ENCODE peak calls at places on chromosome 12, in ten cellular contexts. One of them, this sample, is unnamed.

GRCh38 chr12:49304161-49304560 is 9.2 kb downstream of the PRPH start:
- DNase-seq in WTC11: no peak
- DNase-seq in esophagus muscularis mucosa: no peak
- DNase-seq in BE2C: peak
- DNase-seq in A549: no peak
- DNase-seq in esophagus squamous epithelium: no peak
- DNase-seq in tibial artery: no peak
- DNase-seq in mucosa of descending colon: no peak
- DNase-seq in GM13977: no peak
- DNase-seq in CD14-positive monocyte: no peak
- DNase-seq in this sample: no peak

GRCh38 chr12:851343-851742 is 98.2 kb downstream of the RAD52 start:
- DNase-seq in esophagus muscularis mucosa: no peak
- DNase-seq in BE2C: no peak
- DNase-seq in GM13977: no peak
- DNase-seq in mucosa of descending colon: no peak
- DNase-seq in A549: no peak
- DNase-seq in CD14-positive monocyte: no peak
- DNase-seq in esophagus squamous epithelium: no peak
- DNase-seq in WTC11: no peak
- DNase-seq in tibial artery: no peak
- DNase-seq in this sample: no peak

GRCh38 chr12:81530352-81530751 is 228.8 kb downstream of the PPFIA2 start:
- DNase-seq in BE2C: no peak
- DNase-seq in esophagus squamous epithelium: no peak
- DNase-seq in GM13977: no peak
- DNase-seq in A549: no peak
- DNase-seq in tibial artery: no peak
- DNase-seq in mucosa of descending colon: no peak
- DNase-seq in CD14-positive monocyte: no peak
- DNase-seq in esophagus muscularis mucosa: no peak
- DNase-seq in WTC11: no peak
- DNase-seq in this sample: no peak

GRCh38 chr12:115577401-115577800 is 700.1 kb downstream of the MED13L start:
- DNase-seq in mucosa of descending colon: no peak
- DNase-seq in esophagus squamous epithelium: no peak
- DNase-seq in A549: no peak
- DNase-seq in esophagus muscularis mucosa: no peak
- DNase-seq in BE2C: no peak
- DNase-seq in CD14-positive monocyte: no peak
- DNase-seq in tibial artery: no peak
- DNase-seq in GM13977: no peak
- DNase-seq in WTC11: no peak
- DNase-seq in this sample: no peak

GRCh38 chr12:70982286-70982685 is 61.7 kb upstream of the PTPRR start:
- DNase-seq in esophagus muscularis mucosa: no peak
- DNase-seq in A549: no peak
- DNase-seq in esophagus squamous epithelium: no peak
- DNase-seq in CD14-positive monocyte: no peak
- DNase-seq in tibial artery: no peak
- DNase-seq in WTC11: no peak
- DNase-seq in GM13977: no peak
- DNase-seq in mucosa of descending colon: no peak
- DNase-seq in BE2C: no peak
- DNase-seq in this sample: no peak

GRCh38 chr12:11576104-11576503 is 73.4 kb upstream of the ETV6 start:
- DNase-seq in CD14-positive monocyte: peak
- DNase-seq in esophagus muscularis mucosa: no peak
- DNase-seq in BE2C: no peak
- DNase-seq in A549: peak
- DNase-seq in mucosa of descending colon: no peak
- DNase-seq in GM13977: no peak
- DNase-seq in tibial artery: no peak
- DNase-seq in esophagus squamous epithelium: no peak
- DNase-seq in WTC11: no peak
- DNase-seq in this sample: no peak

GRCh38 chr12:104718581-104718980 is 239.5 kb downstream of the SLC41A2 start:
- DNase-seq in WTC11: no peak
- DNase-seq in esophagus muscularis mucosa: no peak
- DNase-seq in mucosa of descending colon: peak
- DNase-seq in BE2C: no peak
- DNase-seq in A549: no peak
- DNase-seq in GM13977: no peak
- DNase-seq in esophagus squamous epithelium: no peak
- DNase-seq in CD14-positive monocyte: no peak
- DNase-seq in tibial artery: no peak
- DNase-seq in this sample: no peak

GRCh38 chr12:3293013-3293412 is 198.0 kb upstream of the PRMT8 start:
- DNase-seq in WTC11: no peak
- DNase-seq in tibial artery: no peak
- DNase-seq in esophagus muscularis mucosa: no peak
- DNase-seq in GM13977: no peak
- DNase-seq in A549: no peak
- DNase-seq in BE2C: no peak
- DNase-seq in esophagus squamous epithelium: no peak
- DNase-seq in CD14-positive monocyte: no peak
- DNase-seq in mucosa of descending colon: no peak
- DNase-seq in this sample: no peak

GRCh38 chr12:49973361-49973830 is 649 bp downstream of the AQP6 start:
- DNase-seq in BE2C: no peak
- DNase-seq in A549: no peak
- DNase-seq in tibial artery: no peak
- DNase-seq in GM13977: no peak
- DNase-seq in CD14-positive monocyte: no peak
- DNase-seq in WTC11: no peak
- DNase-seq in mucosa of descending colon: no peak
- DNase-seq in esophagus squamous epithelium: no peak
- DNase-seq in esophagus muscularis mucosa: no peak
- DNase-seq in this sample: no peak

GRCh38 chr12:29026419-29026818 is 122.7 kb upstream of the FAR2 start:
- DNase-seq in esophagus muscularis mucosa: no peak
- DNase-seq in esophagus squamous epithelium: no peak
- DNase-seq in WTC11: no peak
- DNase-seq in mucosa of descending colon: no peak
- DNase-seq in A549: no peak
- DNase-seq in GM13977: no peak
- DNase-seq in CD14-positive monocyte: no peak
- DNase-seq in BE2C: no peak
- DNase-seq in tibial artery: no peak
- DNase-seq in this sample: no peak

GRCh38 chr12:75135021-75135420 is 74.6 kb downstream of the KCNC2 start:
- DNase-seq in CD14-positive monocyte: no peak
- DNase-seq in WTC11: no peak
- DNase-seq in BE2C: no peak
- DNase-seq in A549: no peak
- DNase-seq in tibial artery: no peak
- DNase-seq in GM13977: no peak
- DNase-seq in mucosa of descending colon: no peak
- DNase-seq in esophagus squamous epithelium: no peak
- DNase-seq in esophagus muscularis mucosa: no peak
- DNase-seq in this sample: no peak

GRCh38 chr12:18998343-18999270 is 130.9 kb upstream of the PLEKHA5 start:
- DNase-seq in WTC11: no peak
- DNase-seq in A549: peak
- DNase-seq in BE2C: peak
- DNase-seq in tibial artery: no peak
- DNase-seq in GM13977: no peak
- DNase-seq in CD14-positive monocyte: no peak
- DNase-seq in mucosa of descending colon: no peak
- DNase-seq in esophagus muscularis mucosa: no peak
- DNase-seq in esophagus squamous epithelium: no peak
- DNase-seq in this sample: no peak

GRCh38 chr12:116159175-116159574 is 118.3 kb downstream of the MED13L start:
- DNase-seq in A549: no peak
- DNase-seq in esophagus squamous epithelium: no peak
- DNase-seq in tibial artery: no peak
- DNase-seq in esophagus muscularis mucosa: no peak
- DNase-seq in WTC11: no peak
- DNase-seq in CD14-positive monocyte: no peak
- DNase-seq in mucosa of descending colon: no peak
- DNase-seq in GM13977: no peak
- DNase-seq in BE2C: peak
- DNase-seq in this sample: no peak

GRCh38 chr12:127363392-127363791 is 903.6 kb upstream of the TMEM132C start:
- DNase-seq in CD14-positive monocyte: no peak
- DNase-seq in A549: peak
- DNase-seq in GM13977: no peak
- DNase-seq in mucosa of descending colon: no peak
- DNase-seq in tibial artery: no peak
- DNase-seq in esophagus squamous epithelium: no peak
- DNase-seq in esophagus muscularis mucosa: peak
- DNase-seq in WTC11: no peak
- DNase-seq in BE2C: no peak
- DNase-seq in this sample: no peak
- TF ChIP-seq CTCF in CD14-positive monocyte: no peak
- TF ChIP-seq CTCF in A549: no peak
- TF ChIP-seq CTCF in GM13977: peak
- TF ChIP-seq CTCF in mucosa of descending colon: no peak
- TF ChIP-seq CTCF in tibial artery: no peak
- TF ChIP-seq CTCF in esophagus squamous epithelium: no peak
- TF ChIP-seq CTCF in esophagus muscularis mucosa: no peak
- TF ChIP-seq CTCF in WTC11: no peak
- TF ChIP-seq CTCF in BE2C: no peak
- TF ChIP-seq CTCF in this sample: peak

DNA sequence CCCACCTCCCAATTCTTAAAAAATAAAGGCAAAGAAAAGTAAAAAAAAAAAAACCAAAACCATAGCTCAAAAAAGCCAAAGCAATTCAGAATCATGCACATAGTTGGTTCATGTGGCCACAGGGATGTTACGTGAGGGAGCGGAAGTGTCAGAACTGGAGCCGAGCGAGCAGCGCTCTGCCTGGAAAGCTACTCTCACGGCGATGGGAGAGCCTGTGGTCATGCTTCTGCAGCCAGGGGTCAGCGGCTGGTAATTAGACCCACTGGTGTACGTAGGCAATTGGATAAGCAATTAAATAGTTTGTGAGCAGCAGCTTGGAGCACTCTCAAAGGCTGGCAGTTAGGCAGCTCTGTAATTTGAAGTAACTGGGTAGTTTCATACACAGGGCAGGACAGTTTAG is 58.1 kb downstream of the TRHDE start:
- DNase-seq in GM13977: no peak
- DNase-seq in esophagus squamous epithelium: no peak
- DNase-seq in WTC11: peak
- DNase-seq in esophagus muscularis mucosa: no peak
- DNase-seq in CD14-positive monocyte: no peak
- DNase-seq in BE2C: no peak
- DNase-seq in tibial artery: no peak
- DNase-seq in mucosa of descending colon: no peak
- DNase-seq in A549: no peak
- DNase-seq in this sample: peak
- TF ChIP-seq CTCF in GM13977: no peak
- TF ChIP-seq CTCF in esophagus squamous epithelium: no peak
- TF ChIP-seq CTCF in WTC11: no peak
- TF ChIP-seq CTCF in esophagus muscularis mucosa: no peak
- TF ChIP-seq CTCF in CD14-positive monocyte: no peak
- TF ChIP-seq CTCF in BE2C: no peak
- TF ChIP-seq CTCF in tibial artery: no peak
- TF ChIP-seq CTCF in mucosa of descending colon: no peak
- TF ChIP-seq CTCF in A549: no peak
- TF ChIP-seq CTCF in this sample: no peak

GRCh38 chr12:15152456-15152855 is 68.8 kb downstream of the RERG start:
- DNase-seq in mucosa of descending colon: no peak
- DNase-seq in esophagus squamous epithelium: no peak
- DNase-seq in BE2C: no peak
- DNase-seq in WTC11: no peak
- DNase-seq in CD14-positive monocyte: no peak
- DNase-seq in A549: peak
- DNase-seq in GM13977: no peak
- DNase-seq in tibial artery: peak
- DNase-seq in esophagus muscularis mucosa: no peak
- DNase-seq in this sample: no peak
- TF ChIP-seq CTCF in mucosa of descending colon: no peak
- TF ChIP-seq CTCF in esophagus squamous epithelium: no peak
- TF ChIP-seq CTCF in BE2C: peak
- TF ChIP-seq CTCF in WTC11: no peak
- TF ChIP-seq CTCF in CD14-positive monocyte: no peak
- TF ChIP-seq CTCF in A549: no peak
- TF ChIP-seq CTCF in GM13977: no peak
- TF ChIP-seq CTCF in tibial artery: peak
- TF ChIP-seq CTCF in esophagus muscularis mucosa: peak
- TF ChIP-seq CTCF in this sample: no peak

DNA sequence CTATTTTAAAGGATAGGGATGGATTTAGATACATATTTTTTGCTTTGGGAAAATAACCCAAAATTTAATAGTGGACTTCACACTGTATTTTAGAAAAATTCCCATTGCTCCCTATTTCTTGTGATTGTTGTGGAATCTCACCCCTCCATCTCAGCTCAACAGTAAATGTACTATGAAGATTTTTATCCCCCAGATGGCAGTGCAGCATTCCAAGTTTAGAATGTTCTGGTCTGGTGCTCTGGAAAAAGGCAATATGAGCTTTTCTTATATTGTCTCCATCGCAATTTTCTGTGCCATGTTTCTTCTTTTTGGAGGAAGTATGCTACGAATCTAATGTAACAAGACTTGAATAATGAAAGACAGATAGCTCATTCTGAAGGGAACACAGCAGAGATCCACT is 471.7 kb upstream of the SYT1 start:
- DNase-seq in GM13977: no peak
- DNase-seq in mucosa of descending colon: no peak
- DNase-seq in A549: peak
- DNase-seq in esophagus squamous epithelium: no peak
- DNase-seq in CD14-positive monocyte: no peak
- DNase-seq in BE2C: peak
- DNase-seq in WTC11: no peak
- DNase-seq in tibial artery: no peak
- DNase-seq in esophagus muscularis mucosa: no peak
- DNase-seq in this sample: no peak
- TF ChIP-seq CTCF in GM13977: peak
- TF ChIP-seq CTCF in mucosa of descending colon: no peak
- TF ChIP-seq CTCF in A549: peak
- TF ChIP-seq CTCF in esophagus squamous epithelium: no peak
- TF ChIP-seq CTCF in CD14-positive monocyte: no peak
- TF ChIP-seq CTCF in BE2C: peak
- TF ChIP-seq CTCF in WTC11: no peak
- TF ChIP-seq CTCF in tibial artery: no peak
- TF ChIP-seq CTCF in esophagus muscularis mucosa: no peak
- TF ChIP-seq CTCF in this sample: no peak

GRCh38 chr12:131835616-131836171 is 7.5 kb downstream of the MMP17 start:
- DNase-seq in esophagus muscularis mucosa: no peak
- DNase-seq in CD14-positive monocyte: no peak
- DNase-seq in A549: no peak
- DNase-seq in tibial artery: no peak
- DNase-seq in esophagus squamous epithelium: no peak
- DNase-seq in mucosa of descending colon: no peak
- DNase-seq in BE2C: no peak
- DNase-seq in GM13977: no peak
- DNase-seq in WTC11: no peak
- DNase-seq in this sample: no peak
- TF ChIP-seq CTCF in esophagus muscularis mucosa: no peak
- TF ChIP-seq CTCF in CD14-positive monocyte: no peak
- TF ChIP-seq CTCF in A549: no peak
- TF ChIP-seq CTCF in tibial artery: no peak
- TF ChIP-seq CTCF in esophagus squamous epithelium: no peak
- TF ChIP-seq CTCF in mucosa of descending colon: no peak
- TF ChIP-seq CTCF in BE2C: no peak
- TF ChIP-seq CTCF in GM13977: no peak
- TF ChIP-seq CTCF in WTC11: no peak
- TF ChIP-seq CTCF in this sample: no peak

This sample was measured in nephron progenitor cell.